ENCODE peak calls at places on chromosome 19, in five cellular contexts. P is H1, U is neuronal stem cell, L is H9, B is trophoblast cell. E is an unnamed sample.

GRCh38 chr19:18074192-18074591 is 12.5 kb downstream of the IL12RB1 start:
- DNase-seq in P (no peak), U (no peak), L (no peak), B (no peak), E (no peak)

GRCh38 chr19:5850743-5851293 is 431 bp downstream of the FUT3 start:
- DNase-seq in P (no peak), U (no peak), L (no peak), B (no peak), E (peak; percentile 63)

GRCh38 chr19:11530432-11530831 is 1.5 kb upstream of the ECSIT start:
- DNase-seq in P (peak; percentile 82), U (no peak), L (peak; percentile 96), B (peak; percentile 97), E (peak; percentile 58)

GRCh38 chr19:47104678-47105077 is 8.9 kb downstream of the ZC3H4 start:
- DNase-seq in P (no peak), U (no peak), L (no peak), B (no peak), E (no peak)

GRCh38 chr19:19540707-19541515 is 2.8 kb downstream of the CILP2 start:
- DNase-seq in P (peak; percentile 94), U (peak; percentile 57), L (peak; percentile 99), B (peak; percentile 85), E (peak; percentile 43)

GRCh38 chr19:48308695-48309586 is 16.4 kb upstream of the EMP3 start:
- DNase-seq in P (no peak), U (no peak), L (peak; percentile 76), B (no peak), E (peak; percentile 33)

GRCh38 chr19:18743281-18743825 is 47.8 kb downstream of the COMP start:
- DNase-seq in P (no peak), U (no peak), L (peak; percentile 29), B (peak; percentile 75), E (peak; percentile 81)

GRCh38 chr19:54633401-54633800 is 3.1 kb downstream of the LILRB1 start:
- DNase-seq in P (no peak), U (no peak), L (no peak), B (no peak), E (no peak)

GRCh38 chr19:11480927-11481776 is at the start of gene ELAVL3:
- DNase-seq in P (no peak), U (no peak), L (peak; percentile 67), B (no peak), E (peak; percentile 5)

GRCh38 chr19:10146142-10146541 is 26.4 kb upstream of the EIF3G start:
- DNase-seq in P (no peak), U (no peak), L (no peak), B (no peak), E (no peak)

GRCh38 chr19:13208131-13208963 is 58.1 kb downstream of the IER2 start:
- DNase-seq in P (no peak), U (no peak), L (no peak), B (no peak), E (no peak)

GRCh38 chr19:11261902-11262839 is at the start of gene DOCK6:
- DNase-seq in P (no peak), U (peak; percentile 35), L (peak; percentile 45), B (no peak), E (peak; percentile 10)

GRCh38 chr19:6070179-6071102 is 39.9 kb downstream of the RFX2 start:
- DNase-seq in P (no peak), U (no peak), L (no peak), B (no peak), E (no peak)

DNA sequence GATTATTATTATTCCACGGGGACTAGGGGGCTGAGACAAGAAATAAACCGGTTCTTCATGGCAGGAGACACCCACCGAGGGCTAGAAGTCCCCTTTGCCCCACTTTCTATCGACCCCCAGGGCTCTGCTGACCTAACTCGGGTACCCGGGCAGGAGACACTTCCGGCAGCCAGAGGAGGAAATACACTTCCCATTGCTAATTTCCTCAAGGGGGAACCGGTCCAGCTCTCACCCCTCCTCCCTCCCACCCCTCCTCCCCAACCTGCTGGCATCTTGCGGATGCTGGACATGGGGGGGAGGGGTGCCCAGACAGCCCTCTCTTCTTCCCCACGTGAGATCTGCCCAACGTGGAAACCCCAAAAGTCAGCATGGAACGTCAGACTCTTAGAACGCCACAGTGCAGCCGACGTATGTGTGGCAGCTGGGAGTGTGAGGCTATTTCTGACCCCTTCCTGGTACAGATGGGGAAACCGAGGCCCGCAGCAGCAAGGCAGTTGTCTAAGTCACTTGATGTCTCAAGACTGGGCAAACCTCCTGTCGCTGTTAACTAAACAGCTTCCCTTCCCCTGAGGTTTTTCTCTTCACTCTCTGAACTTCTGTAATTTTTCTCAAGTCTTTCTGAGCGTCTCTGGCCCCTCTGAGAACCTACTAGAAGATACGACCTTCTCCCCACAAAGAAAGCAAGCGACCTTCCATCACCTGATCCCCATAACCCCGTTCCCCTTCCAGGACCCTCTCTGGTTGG is 3.6 kb downstream of the GPR4 start:
- DNase-seq in P (no peak), U (no peak), L (no peak), B (no peak), E (no peak)
- H2BK12ac ChIP-seq in P (peak overlapping the region; percentile 63), U (no peak overlapping the region), L (no peak overlapping the region), B (no peak overlapping the region), E (peak overlapping the region; percentile 69)

DNA sequence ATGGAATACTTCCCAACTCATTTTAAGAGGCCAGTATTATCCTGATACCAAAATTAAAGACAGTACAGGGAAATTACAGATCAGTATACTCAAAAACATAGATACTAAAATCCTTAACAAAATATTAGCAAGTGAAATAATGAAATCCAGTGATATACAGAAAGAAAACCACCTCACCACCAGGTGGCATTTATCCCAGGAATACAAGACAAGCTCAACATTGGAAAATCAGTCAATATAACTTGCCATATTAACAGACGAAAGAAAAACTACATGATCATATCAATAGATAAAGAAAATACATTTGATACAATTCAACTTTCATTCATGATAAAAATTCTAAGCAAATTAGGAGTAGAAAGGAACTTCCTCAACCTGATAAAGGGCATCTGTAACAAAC is 6.7 kb upstream of the GNA15 start:
- DNase-seq in P (no peak), U (no peak), L (no peak), B (no peak), E (peak; percentile 68)
- H2BK12ac ChIP-seq in P (no peak overlapping the region), U (no peak overlapping the region), L (no peak overlapping the region), B (no peak overlapping the region), E (no peak overlapping the region)

GRCh38 chr19:1811942-1812425 is at the start of gene ATP8B3:
- DNase-seq in P (no peak), U (no peak), L (no peak), B (no peak), E (no peak)
- H2BK12ac ChIP-seq in P (no peak within 1 kb of the TSS), U (peak within 1 kb of the TSS; percentile 33), L (no peak within 1 kb of the TSS), B (no peak within 1 kb of the TSS), E (peak within 1 kb of the TSS; percentile 59)

DNA sequence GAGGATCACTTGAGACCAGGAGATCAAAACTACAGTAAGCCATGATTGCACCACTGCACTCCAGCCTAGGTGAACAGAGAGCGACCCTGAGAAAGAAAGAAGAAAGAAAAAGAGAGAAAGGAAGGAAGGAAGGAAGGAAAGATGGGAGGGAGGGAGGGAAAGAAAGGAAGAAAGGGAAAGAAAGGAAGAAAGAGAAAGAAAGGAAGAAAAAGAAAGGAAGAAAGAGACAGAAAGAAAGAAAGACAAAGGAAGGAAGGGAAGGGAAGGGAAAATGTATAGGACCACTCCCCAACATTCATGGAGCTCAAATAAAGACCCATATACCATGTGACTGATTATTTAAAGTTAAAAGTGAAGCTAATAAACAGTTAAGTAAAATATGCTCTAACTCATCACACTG is 39.9 kb downstream of the SYDE1 start:
- DNase-seq in P (no peak), U (no peak), L (no peak), B (no peak), E (no peak)
- H2BK12ac ChIP-seq in P (no peak overlapping the region), U (no peak overlapping the region), L (no peak overlapping the region), B (no peak overlapping the region), E (no peak overlapping the region)

GRCh38 chr19:49672131-49672919 is 4.7 kb upstream of the PRMT1 start:
- DNase-seq in P (peak; percentile 74), U (no peak), L (peak; percentile 94), B (peak; percentile 65), E (peak; percentile 79)

GRCh38 chr19:49666120-49666444 is 349 bp downstream of the BCL2L12 start:
- DNase-seq in P (no peak), U (no peak), L (no peak), B (no peak), E (no peak)

GRCh38 chr19:49665301-49666119 is at the start of the genes BCL2L12 and IRF3:
- DNase-seq in P (peak; percentile 86), U (peak; percentile 94), L (peak; percentile 94), B (peak; percentile 97), E (peak; percentile 97)

GRCh38 chr19:49667473-49667872 is 1.7 kb downstream of the BCL2L12 start:
- DNase-seq in P (no peak), U (no peak), L (no peak), B (no peak), E (no peak)

DNA sequence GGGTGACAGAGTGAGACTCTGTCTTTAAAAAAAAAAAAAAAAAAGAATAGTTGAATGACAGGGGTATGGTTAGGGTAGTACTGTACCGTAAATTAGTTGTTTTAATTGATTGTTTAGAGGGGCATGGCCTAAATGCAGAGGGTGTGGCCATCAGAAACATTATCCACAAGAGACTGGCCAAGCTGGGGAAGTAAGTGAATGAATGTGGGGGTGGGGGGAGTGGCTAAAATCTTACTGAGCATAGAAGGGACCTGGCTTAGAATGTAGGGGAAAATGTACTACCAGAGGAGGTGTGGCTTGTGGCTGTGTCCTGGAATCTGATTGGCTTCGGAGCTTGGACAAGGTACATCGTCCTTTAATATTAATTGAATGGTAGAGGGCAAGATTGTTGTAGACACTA is 3.8 kb downstream of the BCL2L12 start:
- DNase-seq in P (no peak), U (no peak), L (no peak), B (no peak), E (no peak)
- H2BK12ac ChIP-seq in P (no peak overlapping the region), U (no peak overlapping the region), L (no peak overlapping the region), B (no peak overlapping the region), E (no peak overlapping the region)

GRCh38 chr19:918152-918437 is 962 bp downstream of the KISS1R start:
- DNase-seq in P (no peak), U (no peak), L (no peak), B (no peak), E (no peak)

GRCh38 chr19:917323-918151 is at the start of gene KISS1R:
- DNase-seq in P (no peak), U (peak; percentile 77), L (peak; percentile 89), B (peak; percentile 63), E (peak; percentile 41)

GRCh38 chr19:918481-919156 is 1.5 kb downstream of the KISS1R start:
- DNase-seq in P (no peak), U (no peak), L (no peak), B (no peak), E (no peak)

GRCh38 chr19:920051-920857 is 3.1 kb downstream of the KISS1R start:
- DNase-seq in P (no peak), U (no peak), L (no peak), B (peak; percentile 51), E (peak; percentile 38)

DNA sequence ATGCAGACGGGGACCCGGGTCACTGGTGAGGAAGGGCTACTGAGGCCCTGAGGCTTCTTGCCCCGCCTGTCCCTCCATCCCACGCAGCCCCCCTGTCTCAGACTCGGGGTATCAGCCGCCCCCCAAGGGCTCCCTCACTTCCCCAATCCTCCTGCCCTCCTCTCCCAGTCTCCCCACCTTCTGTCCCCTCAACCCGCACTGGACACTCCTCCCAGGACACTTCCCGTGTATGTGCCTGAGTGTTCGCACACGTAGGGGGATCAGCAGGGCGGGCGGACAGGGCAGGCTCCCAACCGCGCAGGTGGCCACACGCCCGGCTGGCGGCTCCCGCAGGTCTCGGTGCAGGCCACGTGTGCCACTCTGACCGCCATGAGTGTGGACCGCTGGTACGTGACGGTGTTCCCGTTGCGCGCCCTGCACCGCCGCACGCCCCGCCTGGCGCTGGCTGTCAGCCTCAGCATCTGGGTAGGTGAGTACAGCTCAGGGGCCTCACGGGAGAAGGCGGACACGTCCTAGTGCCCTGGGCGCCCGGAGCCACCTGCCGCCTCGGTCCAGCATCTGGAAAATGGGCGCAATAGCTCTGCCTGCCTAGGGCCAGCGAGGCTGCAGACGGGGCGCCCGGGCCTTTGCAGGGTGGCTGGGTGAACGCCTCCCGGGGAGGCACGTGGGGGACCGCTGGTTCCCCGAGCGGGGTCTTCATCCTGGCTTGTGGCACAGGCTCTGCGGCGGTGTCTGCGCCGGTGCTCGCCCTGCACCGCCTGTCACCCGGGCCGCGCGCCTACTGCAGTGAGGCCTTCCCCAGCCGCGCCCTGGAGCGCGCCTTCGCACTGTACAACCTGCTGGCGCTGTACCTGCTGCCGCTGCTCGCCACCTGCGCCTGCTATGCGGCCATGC is 2.3 kb downstream of the KISS1R start:
- DNase-seq in P (no peak), U (no peak), L (no peak), B (peak; percentile 92), E (no peak)
- H2BK12ac ChIP-seq in P (peak overlapping the region; percentile 19), U (peak overlapping the region; percentile 24), L (no peak overlapping the region), B (no peak overlapping the region), E (no peak overlapping the region)

E was measured in mesenchymal stem cell.